ENCODE peak calls at places on chromosome 14, in six cellular contexts. E is HepG2, R is GM12878, W is H1, P is GM12891, Z is K562. D is an unnamed sample.

GRCh38 chr14:71711619-71712018 is 220.6 kb upstream of the RGS6 start:
- DNase-seq in E (no peak), R (no peak), W (no peak), P (no peak), Z (no peak), D (no peak)

GRCh38 chr14:102481791-102482238 is 27.8 kb downstream of the ANKRD9 start:
- DNase-seq in E (peak; percentile 91), R (no peak), W (no peak), P (no peak), Z (no peak), D (no peak)

GRCh38 chr14:101235042-101235871 is 326.0 kb upstream of the DIO3 start:
- DNase-seq in E (peak; percentile 47), R (no peak), W (no peak), P (peak; percentile 65), Z (peak; percentile 74), D (no peak)

GRCh38 chr14:56004323-56004722 is 113.9 kb upstream of the PELI2 start:
- DNase-seq in E (no peak), R (no peak), W (no peak), P (no peak), Z (no peak), D (no peak)

GRCh38 chr14:24317141-24317927 is 6.0 kb downstream of the LTB4R start:
- DNase-seq in E (no peak), R (no peak), W (no peak), P (no peak), Z (peak; percentile 23), D (no peak)

GRCh38 chr14:102202944-102203343 is 63.2 kb downstream of the WDR20 start:
- DNase-seq in E (no peak), R (no peak), W (no peak), P (no peak), Z (no peak), D (no peak)

GRCh38 chr14:91291786-91292405 is 47.4 kb upstream of the GPR68 start:
- DNase-seq in E (no peak), R (no peak), W (no peak), P (no peak), Z (no peak), D (no peak)

GRCh38 chr14:51883232-51883631 is 22.8 kb downstream of the GNG2 start:
- DNase-seq in E (no peak), R (no peak), W (no peak), P (no peak), Z (no peak), D (no peak)

GRCh38 chr14:36096090-36096489 is 80.4 kb downstream of the PTCSC3 start:
- DNase-seq in E (no peak), R (no peak), W (no peak), P (no peak), Z (no peak), D (no peak)

GRCh38 chr14:101473795-101474562 is 87.3 kb upstream of the DIO3 start:
- DNase-seq in E (no peak), R (no peak), W (no peak), P (no peak), Z (no peak), D (no peak)

GRCh38 chr14:68442828-68443460 is 349.9 kb downstream of the ZFP36L1 start:
- DNase-seq in E (no peak), R (no peak), W (no peak), P (no peak), Z (no peak), D (no peak)

GRCh38 chr14:70641548-70642312 is at the start of gene TTC9:
- DNase-seq in E (no peak), R (no peak), W (no peak), P (peak; percentile 46), Z (peak; percentile 36), D (peak; percentile 44)

GRCh38 chr14:89445252-89445973 is 28.4 kb upstream of the FOXN3 start:
- DNase-seq in E (no peak), R (no peak), W (no peak), P (no peak), Z (no peak), D (no peak)

GRCh38 chr14:103068351-103069073 is 11.2 kb upstream of the CDC42BPB start:
- DNase-seq in E (no peak), R (no peak), W (no peak), P (no peak), Z (no peak), D (no peak)

GRCh38 chr14:104224516-104225281 is 86.3 kb downstream of the KIF26A start:
- DNase-seq in E (no peak), R (no peak), W (no peak), P (peak; percentile 62), Z (peak; percentile 38), D (peak; percentile 49)

GRCh38 chr14:102235275-102235897 is 69.6 kb downstream of the MOK start:
- DNase-seq in E (peak; percentile 70), R (no peak), W (peak; percentile 53), P (peak; percentile 87), Z (peak; percentile 86), D (peak; percentile 86)

GRCh38 chr14:101950516-101951215 is 13.7 kb upstream of the DYNC1H1 start:
- DNase-seq in E (no peak), R (no peak), W (no peak), P (no peak), Z (no peak), D (no peak)

GRCh38 chr14:76867536-76868452 is 41.6 kb downstream of the LRRC74A start:
- DNase-seq in E (no peak), R (no peak), W (no peak), P (no peak), Z (no peak), D (no peak)

GRCh38 chr14:34465069-34465859 is 3.2 kb upstream of the SPTSSA start:
- DNase-seq in E (peak; percentile 54), R (no peak), W (no peak), P (no peak), Z (peak; percentile 66), D (no peak)

GRCh38 chr14:55115861-55116245 is 13.2 kb upstream of the LGALS3 start:
- DNase-seq in E (no peak), R (no peak), W (no peak), P (no peak), Z (no peak), D (no peak)

GRCh38 chr14:64942531-64943111 is at the start of gene GPX2:
- DNase-seq in E (peak; percentile 98), R (no peak), W (no peak), P (no peak), Z (no peak), D (no peak)
- TF ChIP-seq POLR2A in E (peak; percentile 89), R (no peak), W (no peak), P (no peak), Z (no peak), D (no peak)

GRCh38 chr14:25953532-25954144 is 644.2 kb downstream of the NOVA1 start:
- DNase-seq in E (no peak), R (no peak), W (no peak), P (no peak), Z (no peak), D (no peak)
- TF ChIP-seq POLR2AphosphoS5 in E (no peak), R (no peak), W (no peak), P (no peak), Z (no peak), D (no peak)

GRCh38 chr14:95523818-95524448 is 7.5 kb upstream of the SYNE3 start:
- DNase-seq in E (peak; percentile 79), R (no peak), W (no peak), P (no peak), Z (peak; percentile 54), D (no peak)
- TF ChIP-seq TAF1 in E (no peak), R (no peak), W (no peak), P (no peak), Z (no peak), D (no peak)

GRCh38 chr14:50668008-50668851 is at the start of gene SAV1:
- DNase-seq in E (peak; percentile 68), R (no peak), W (no peak), P (no peak), Z (peak; percentile 49), D (peak; percentile 25)

GRCh38 chr14:50669441-50669986 is 1.4 kb upstream of the SAV1 start:
- DNase-seq in E (no peak), R (no peak), W (no peak), P (no peak), Z (no peak), D (no peak)

GRCh38 chr14:50667491-50668007 is 557 bp downstream of the SAV1 start:
- DNase-seq in E (no peak), R (no peak), W (no peak), P (no peak), Z (no peak), D (peak; percentile 19)

GRCh38 chr14:50668852-50669194 is 717 bp upstream of the SAV1 start:
- DNase-seq in E (no peak), R (no peak), W (no peak), P (no peak), Z (no peak), D (no peak)

GRCh38 chr14:50666772-50667490 is 1.2 kb downstream of the SAV1 start:
- DNase-seq in E (peak; percentile 37), R (no peak), W (no peak), P (no peak), Z (peak; percentile 16), D (no peak)
- TF ChIP-seq POLR2A in E (no peak), R (no peak), W (no peak), P (no peak), Z (no peak), D (no peak)

GRCh38 chr14:61511558-61511924 is 183.8 kb upstream of the HIF1A start:
- DNase-seq in E (no peak), R (no peak), W (no peak), P (no peak), Z (no peak), D (no peak)
- TF ChIP-seq POLR2AphosphoS5 in E (no peak), R (no peak), W (no peak), P (no peak), Z (no peak), D (no peak)

GRCh38 chr14:92952497-92953298 is 29.7 kb downstream of the CHGA start:
- DNase-seq in E (no peak), R (no peak), W (no peak), P (no peak), Z (no peak), D (no peak)

GRCh38 chr14:92950773-92951172 is 27.8 kb downstream of the CHGA start:
- DNase-seq in E (no peak), R (no peak), W (no peak), P (no peak), Z (no peak), D (no peak)

GRCh38 chr14:92951261-92951660 is 28.3 kb downstream of the CHGA start:
- DNase-seq in E (no peak), R (no peak), W (no peak), P (no peak), Z (no peak), D (no peak)

GRCh38 chr14:92953526-92953925 is 30.6 kb downstream of the CHGA start:
- DNase-seq in E (no peak), R (no peak), W (no peak), P (no peak), Z (no peak), D (no peak)

GRCh38 chr14:92951912-92952471 is 29.0 kb downstream of the CHGA start:
- DNase-seq in E (peak; percentile 37), R (peak; percentile 37), W (peak; percentile 47), P (peak; percentile 97), Z (peak; percentile 77), D (peak; percentile 94)
- TF ChIP-seq TAF1 in E (no peak), R (no peak), W (no peak), P (no peak), Z (no peak), D (no peak)

D was measured in GM12892.